ENCODE peak calls at places on chromosomes 7 and 10, in four cellular contexts. G, T, Q and M are unnamed samples.

GRCh38 chr7:120272261-120272895 is 597 bp upstream of the KCND2 start:
- DNase-seq in Q (peak), T (peak), G (peak), M (peak)

GRCh38 chr7:11026452-11027359 is 53.0 kb downstream of the PHF14 start:
- DNase-seq in T (peak), G (peak), Q (peak), M (peak)

GRCh38 chr7:24926623-24927539 is 53.1 kb downstream of the OSBPL3 start:
- DNase-seq in G (peak), T (peak), Q (peak), M (peak)

GRCh38 chr7:1531263-1531978 is 919 bp downstream of the MAFK start:
- DNase-seq in Q (peak), T (peak), G (peak), M (peak)

GRCh38 chr7:44625899-44626511 is 19.6 kb downstream of the OGDH start:
- DNase-seq in T (no peak), Q (no peak), G (no peak), M (no peak)

GRCh38 chr10:114404171-114405010 is at the start of gene AFAP1L2:
- DNase-seq in T (no peak), G (peak), Q (no peak), M (peak)

GRCh38 chr10:119178371-119179119 is at the start of gene PRDX3:
- DNase-seq in T (peak), G (peak), Q (peak), M (peak)

GRCh38 chr10:111506266-111507034 is 429.6 kb downstream of the ADRA2A start:
- DNase-seq in Q (no peak), G (no peak), T (no peak), M (no peak)

GRCh38 chr10:36114913-36115312 is 472.8 kb upstream of the FZD8 start:
- DNase-seq in T (peak), Q (peak), G (peak), M (peak)

GRCh38 chr7:36128448-36129047 is 24.5 kb upstream of the EEPD1 start:
- DNase-seq in G (peak), Q (peak), T (peak), M (peak)

GRCh38 chr7:93055543-93056107 is 62.2 kb downstream of the SAMD9 start:
- DNase-seq in T (peak), Q (peak), G (peak), M (peak)

GRCh38 chr7:72032934-72033333 is 379.2 kb downstream of the CALN1 start:
- DNase-seq in T (no peak), Q (no peak), G (no peak), M (no peak)

GRCh38 chr10:35387768-35388167 is 51.5 kb downstream of the CCNY start:
- DNase-seq in T (peak), Q (peak), G (peak), M (no peak)

GRCh38 chr10:110535958-110536891 is 31.3 kb upstream of the SMC3 start:
- DNase-seq in Q (peak), T (peak), G (peak), M (peak)

GRCh38 chr7:157699357-157700013 is 362.7 kb downstream of the DNAJB6 start:
- DNase-seq in Q (no peak), T (no peak), G (no peak), M (no peak)

GRCh38 chr10:71009031-71009605 is 120.8 kb upstream of the PCBD1 start:
- DNase-seq in T (no peak), G (no peak), Q (no peak), M (no peak)

GRCh38 chr7:84674236-84674913 is 479.8 kb upstream of the SEMA3A start:
- DNase-seq in G (peak), Q (no peak), T (peak), M (no peak)

GRCh38 chr10:87511526-87511925 is 6.8 kb downstream of the MINPP1 start:
- DNase-seq in T (no peak), Q (no peak), G (no peak), M (no peak)

GRCh38 chr7:71198887-71199286 is 66.9 kb downstream of the GALNT17 start:
- DNase-seq in T (no peak), G (no peak), Q (no peak), M (no peak)

GRCh38 chr7:3781607-3782006 is 480.6 kb downstream of the SDK1 start:
- DNase-seq in G (no peak), T (no peak), Q (no peak), M (no peak)

GRCh38 chr7:133780912-133781311 is 346.2 kb upstream of the LRGUK start:
- DNase-seq in G (no peak), T (no peak), Q (no peak), M (no peak)

GRCh38 chr7:151241755-151242096 is 6.8 kb downstream of the SMARCD3 start:
- DNase-seq in G (no peak), T (no peak), Q (no peak), M (no peak)

GRCh38 chr10:35092851-35093250 is 2.7 kb upstream of the CUL2 start:
- DNase-seq in G (no peak), T (no peak), Q (no peak), M (no peak)

GRCh38 chr7:16934947-16935742 is 53.4 kb upstream of the AGR3 start:
- DNase-seq in G (peak), Q (peak), T (peak), M (no peak)

GRCh38 chr10:6586501-6586900 is 6.4 kb upstream of the PRKCQ start:
- DNase-seq in T (no peak), Q (no peak), G (no peak), M (no peak)

GRCh38 chr10:77320852-77321496 is 316.6 kb downstream of the KCNMA1 start:
- DNase-seq in Q (peak), G (peak), T (peak), M (peak)

GRCh38 chr7:50418934-50419333 is 31.2 kb downstream of the FIGNL1 start:
- DNase-seq in Q (no peak), T (no peak), G (no peak), M (no peak)

GRCh38 chr10:126955934-126956711 is 50.9 kb downstream of the DOCK1 start:
- DNase-seq in T (no peak), Q (no peak), G (no peak), M (no peak)

GRCh38 chr10:5977471-5978370 is at the start of gene IL15RA:
- DNase-seq in T (peak), G (peak), Q (peak), M (peak)

GRCh38 chr7:155205368-155206285 is 92.1 kb upstream of the INSIG1 start:
- DNase-seq in G (peak), T (peak), Q (peak), M (peak)

GRCh38 chr7:71486856-71487628 is 355.1 kb downstream of the GALNT17 start:
- DNase-seq in T (peak), G (peak), Q (no peak), M (peak)

GRCh38 chr7:128210590-128211570 is 30.2 kb upstream of the LEP start:
- DNase-seq in T (no peak), Q (no peak), G (no peak), M (no peak)

GRCh38 chr10:116899626-116900025 is 50.3 kb downstream of the ENO4 start:
- DNase-seq in T (no peak), Q (no peak), G (peak), M (no peak)

GRCh38 chr7:82359426-82359825 is 84.2 kb downstream of the CACNA2D1 start:
- DNase-seq in T (no peak), G (no peak), Q (no peak), M (no peak)

GRCh38 chr10:121527690-121528089 is 70.6 kb downstream of the FGFR2 start:
- DNase-seq in Q (peak), T (peak), G (peak), M (peak)

GRCh38 chr7:157857578-157858075 is 520.8 kb downstream of the DNAJB6 start:
- DNase-seq in Q (no peak), T (no peak), G (no peak), M (no peak)

GRCh38 chr7:124700655-124701054 is 64.9 kb downstream of the GPR37 start:
- DNase-seq in Q (peak), G (peak), T (no peak), M (peak)

GRCh38 chr10:60349426-60349825 is 40.2 kb downstream of the ANK3 start:
- DNase-seq in G (peak), Q (no peak), T (no peak), M (no peak)

GRCh38 chr7:74023037-74023436 is 4.9 kb upstream of the ELN start:
- DNase-seq in G (peak), Q (peak), T (peak), M (peak)

DNA sequence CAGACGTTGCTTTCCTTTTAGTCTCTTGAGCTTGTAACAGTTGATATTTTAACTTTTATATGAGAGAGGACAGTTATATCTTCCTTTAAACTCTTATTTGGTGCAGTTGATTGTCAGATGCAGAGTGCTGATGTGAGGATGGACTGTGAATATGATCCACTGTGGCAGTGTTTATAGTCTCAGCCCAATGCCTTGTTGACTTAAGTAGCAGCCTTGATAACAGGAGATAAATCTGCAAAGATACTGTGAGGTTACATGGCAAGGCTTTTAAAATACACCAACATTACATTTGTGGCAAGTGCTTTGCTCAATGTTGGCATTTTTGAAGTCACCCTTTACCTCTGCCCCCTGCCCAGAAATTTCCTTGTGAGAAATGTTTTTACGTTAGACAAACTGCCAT is 206.7 kb downstream of the AUTS2 start:
- DNase-seq in T (no peak), Q (no peak), G (no peak), M (no peak)
- H3K4me3 ChIP-seq in T (no peak), Q (no peak), G (no peak), M (no peak)

GRCh38 chr10:69262249-69262864 is 15.9 kb upstream of the HK1 start:
- DNase-seq in T (no peak), G (no peak), Q (no peak), M (peak)

GRCh38 chr10:69265521-69265920 is 12.8 kb upstream of the HK1 start:
- DNase-seq in Q (no peak), T (no peak), G (no peak), M (no peak)

GRCh38 chr10:69259547-69260243 is 18.6 kb upstream of the HK1 start:
- DNase-seq in Q (no peak), G (no peak), T (no peak), M (no peak)

DNA sequence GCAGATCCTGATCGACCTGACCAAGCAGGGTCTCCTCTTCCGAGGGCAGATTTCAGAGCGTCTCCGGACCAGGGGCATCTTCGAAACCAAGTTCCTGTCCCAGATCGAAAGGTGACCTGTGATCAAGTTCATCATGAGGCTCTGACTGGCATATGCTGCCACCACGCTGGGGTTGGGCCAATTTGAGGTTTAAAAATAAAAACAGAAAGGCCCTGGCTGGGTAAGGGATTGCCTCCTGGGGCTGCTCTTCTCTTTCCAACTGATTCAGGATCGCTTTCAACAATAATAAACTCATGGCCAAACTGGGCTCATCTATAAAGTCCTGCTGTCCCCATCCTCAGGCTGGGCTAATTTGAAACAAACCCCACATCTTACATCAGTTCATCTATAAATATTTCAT is 17.1 kb upstream of the HK1 start:
- DNase-seq in Q (no peak), T (no peak), G (no peak), M (no peak)
- TF ChIP-seq CTCF in Q (no peak), T (no peak), G (no peak), M (no peak)

GRCh38 chr7:98470131-98470985 is 69.5 kb upstream of the BAIAP2L1 start:
- DNase-seq in G (no peak), T (no peak), Q (no peak), M (no peak)
- H3K4me3 ChIP-seq in G (no peak), T (no peak), Q (no peak), M (peak)

DNA sequence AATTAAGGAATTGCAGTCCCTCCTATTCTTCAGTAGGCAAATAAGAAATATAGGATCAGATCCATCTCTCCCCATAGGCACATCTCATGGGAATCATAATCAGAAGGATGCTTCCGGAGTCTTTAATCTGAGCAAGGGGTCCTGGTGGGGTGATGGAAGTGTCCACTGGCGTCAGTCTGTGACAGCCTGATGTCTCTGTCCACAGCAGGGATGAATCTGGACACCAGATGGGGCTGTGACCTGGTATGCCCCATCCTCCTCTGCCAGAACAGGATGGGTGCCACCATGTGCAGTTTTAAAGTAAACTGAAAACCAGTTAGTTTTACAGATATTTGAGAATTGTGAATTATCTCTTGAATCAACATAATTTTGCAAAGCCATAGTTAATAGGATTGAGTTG is 148.7 kb downstream of the C1GALT1 start:
- DNase-seq in G (no peak), T (no peak), Q (no peak), M (no peak)
- TF ChIP-seq CTCF in G (no peak), T (no peak), Q (no peak), M (no peak)

GRCh38 chr10:1179346-1180070 is 123.3 kb downstream of the WDR37 start:
- DNase-seq in T (no peak), Q (no peak), G (no peak), M (no peak)
- H3K4me3 ChIP-seq in T (no peak), Q (no peak), G (no peak), M (no peak)

DNA sequence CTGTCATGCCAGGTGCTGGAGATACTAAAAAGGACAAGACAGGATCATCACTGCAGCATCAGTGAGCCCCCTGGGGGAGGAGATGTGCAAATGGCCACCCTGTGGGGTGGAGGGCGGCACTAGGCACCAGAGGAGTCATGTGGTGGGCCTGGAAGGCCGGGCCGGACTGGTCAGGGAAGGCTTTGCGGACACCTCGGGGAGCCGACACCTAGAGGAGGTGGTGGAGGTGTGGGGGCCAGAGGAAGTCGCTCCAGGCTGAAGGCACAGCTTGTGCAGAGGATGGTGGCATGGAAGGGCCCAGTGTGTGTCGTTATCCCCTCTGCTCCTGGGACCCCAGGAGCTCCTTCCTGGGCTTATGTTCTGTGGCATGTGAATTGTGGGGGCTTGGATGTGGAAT is 437.7 kb downstream of the RPS24 start:
- DNase-seq in T (no peak), G (no peak), Q (no peak), M (no peak)
- TF ChIP-seq CTCF in T (no peak), G (no peak), Q (no peak), M (no peak)